ENCODE peak calls at places on chromosome 6, in six cellular contexts. O, G, X, Y, Q and P are unnamed samples.

GRCh38 chr6:158769696-158770446 is 49.3 kb downstream of the EZR start:
- DNase-seq in X (no peak), G (no peak), O (no peak), Q (no peak), Y (no peak), P (no peak)

GRCh38 chr6:139126255-139126654 is 8.6 kb upstream of the HECA start:
- DNase-seq in Y (no peak), O (peak), Q (peak), X (no peak), G (peak), P (peak)

GRCh38 chr6:130406935-130407532 is 41.2 kb downstream of the TMEM200A start:
- DNase-seq in O (no peak), X (no peak), Y (no peak), Q (no peak), G (no peak), P (no peak)

GRCh38 chr6:132907915-132908314 is 93.5 kb downstream of the RPS12 start:
- DNase-seq in Y (no peak), Q (no peak), O (no peak), G (peak), X (no peak), P (peak)

GRCh38 chr6:44496705-44497369 is 109.3 kb downstream of the CDC5L start:
- DNase-seq in O (no peak), Q (no peak), G (no peak), Y (no peak), X (no peak), P (no peak)

GRCh38 chr6:95364016-95364604 is 213.2 kb upstream of the MANEA start:
- DNase-seq in Q (no peak), Y (no peak), X (no peak), O (no peak), G (no peak), P (peak)

GRCh38 chr6:107578642-107579332 is 88.9 kb downstream of the SOBP start:
- DNase-seq in O (no peak), X (no peak), Y (no peak), Q (no peak), G (no peak), P (no peak)

GRCh38 chr6:21808551-21809181 is 215.1 kb downstream of the SOX4 start:
- DNase-seq in Q (no peak), X (no peak), O (no peak), G (no peak), Y (no peak), P (no peak)

GRCh38 chr6:46015119-46015968 is at the start of gene CLIC5:
- DNase-seq in G (no peak), Y (no peak), X (peak), O (no peak), Q (peak), P (no peak)

GRCh38 chr6:168297643-168298042 is 21.9 kb downstream of the DACT2 start:
- DNase-seq in G (no peak), Y (no peak), X (no peak), Q (no peak), O (no peak), P (no peak)

GRCh38 chr6:107113460-107114212 is 1.7 kb downstream of the BEND3 start:
- DNase-seq in Y (no peak), G (no peak), Q (peak), O (no peak), X (no peak), P (peak)

GRCh38 chr6:170087946-170088348 is 202.9 kb downstream of the DLL1 start:
- DNase-seq in G (no peak), X (peak), O (no peak), Q (peak), Y (peak), P (no peak)

GRCh38 chr6:95280690-95281273 is 296.6 kb upstream of the MANEA start:
- DNase-seq in G (no peak), X (no peak), O (no peak), Y (no peak), Q (no peak), P (peak)

GRCh38 chr6:169424821-169425240 is 171.2 kb upstream of the THBS2 start:
- DNase-seq in G (peak), X (peak), Y (no peak), O (no peak), Q (no peak), P (no peak)

GRCh38 chr6:136284909-136285308 is 4.7 kb downstream of the BCLAF1 start:
- DNase-seq in Y (no peak), X (no peak), O (no peak), G (peak), Q (no peak), P (peak)

GRCh38 chr6:46935687-46936086 is 13.9 kb upstream of the ADGRF5 start:
- DNase-seq in Y (no peak), O (no peak), X (no peak), Q (no peak), G (no peak), P (no peak)

GRCh38 chr6:21331221-21331620 is 262.3 kb upstream of the SOX4 start:
- DNase-seq in O (no peak), X (no peak), Y (no peak), G (no peak), Q (no peak), P (no peak)

GRCh38 chr6:34970962-34971361 is 81.9 kb downstream of the ANKS1A start:
- DNase-seq in G (peak), O (peak), Y (no peak), Q (no peak), X (no peak), P (no peak)

GRCh38 chr6:30647802-30648460 is 998 bp downstream of the C6orf136 start:
- DNase-seq in G (no peak), X (no peak), O (no peak), Y (no peak), Q (peak), P (peak)

GRCh38 chr6:158287047-158287446 is 25.2 kb upstream of the TULP4 start:
- DNase-seq in Q (no peak), Y (no peak), O (no peak), X (no peak), G (no peak), P (no peak)

GRCh38 chr6:20313960-20314530 is 87.6 kb upstream of the E2F3 start:
- DNase-seq in O (no peak), X (no peak), Y (no peak), Q (no peak), G (no peak), P (peak)

GRCh38 chr6:165999279-165999678 is 168.4 kb downstream of the TBXT start:
- DNase-seq in Y (no peak), Q (no peak), X (no peak), O (no peak), G (no peak), P (no peak)

DNA sequence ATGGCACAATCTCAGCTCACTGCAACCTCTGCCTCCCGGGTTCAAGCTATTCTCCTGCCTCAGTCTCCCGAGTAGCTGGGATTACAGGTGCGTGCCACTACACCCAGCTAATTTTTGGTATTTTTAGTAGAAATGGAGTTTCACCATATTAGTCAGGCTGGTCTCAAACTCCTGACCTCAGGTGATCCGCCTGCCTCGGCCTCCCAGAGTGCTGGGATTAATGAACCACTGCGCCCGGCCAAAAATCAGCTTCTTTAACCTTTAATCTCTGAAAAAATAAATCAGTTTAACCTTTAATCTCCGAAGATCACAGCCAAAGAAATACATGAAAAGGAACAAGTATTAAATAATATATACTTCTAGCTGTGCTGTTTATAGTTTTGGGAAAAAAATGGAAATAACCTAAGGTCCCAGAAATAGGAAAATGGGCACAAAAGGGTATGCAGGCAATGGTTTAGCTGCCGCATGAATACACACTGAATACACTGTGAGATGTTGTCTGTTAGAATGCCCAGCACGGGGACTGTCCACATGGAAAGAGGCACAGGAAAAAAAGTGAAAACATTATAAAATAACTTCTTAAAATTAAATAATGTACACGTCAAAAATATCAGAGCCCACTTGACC is 1.6 kb downstream of the NQO2 start:
- DNase-seq in Y (no peak), Q (no peak), O (no peak), G (no peak), X (no peak), P (no peak)
- H3K4me3 ChIP-seq in Y (no peak), Q (no peak), O (no peak), G (no peak), X (peak), P (no peak)

DNA sequence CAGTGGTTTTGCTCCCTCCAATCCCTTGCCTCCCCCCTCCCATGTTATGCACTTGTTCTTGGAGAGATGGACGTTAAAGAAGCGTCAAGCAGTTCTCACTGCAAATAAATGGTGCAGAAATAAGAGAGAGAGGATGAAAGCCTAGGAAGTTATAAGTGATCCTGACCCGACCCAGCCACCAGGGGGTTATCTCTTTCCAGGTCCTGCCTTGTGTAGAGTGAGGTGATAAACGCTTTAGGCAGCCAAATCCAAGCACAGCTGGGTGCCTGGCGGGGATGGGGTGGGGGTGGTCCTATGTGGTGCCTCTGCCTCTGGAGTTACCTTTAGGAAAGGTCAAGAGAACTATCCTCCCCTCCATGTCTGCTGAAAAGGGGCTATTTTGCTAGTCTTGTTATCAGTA is 9.1 kb upstream of the TFAP2A start:
- DNase-seq in Y (no peak), O (no peak), G (no peak), X (no peak), Q (no peak), P (peak)
- TF ChIP-seq CTCF in Y (no peak), O (peak), G (peak), X (no peak), Q (no peak), P (no peak)

GRCh38 chr6:140908505-140908904 is 1224.2 kb upstream of the GJE1 start:
- DNase-seq in Q (no peak), O (no peak), X (no peak), G (no peak), Y (no peak), P (no peak)
- H3K4me3 ChIP-seq in Q (no peak), O (no peak), X (no peak), G (no peak), Y (no peak), P (no peak)

DNA sequence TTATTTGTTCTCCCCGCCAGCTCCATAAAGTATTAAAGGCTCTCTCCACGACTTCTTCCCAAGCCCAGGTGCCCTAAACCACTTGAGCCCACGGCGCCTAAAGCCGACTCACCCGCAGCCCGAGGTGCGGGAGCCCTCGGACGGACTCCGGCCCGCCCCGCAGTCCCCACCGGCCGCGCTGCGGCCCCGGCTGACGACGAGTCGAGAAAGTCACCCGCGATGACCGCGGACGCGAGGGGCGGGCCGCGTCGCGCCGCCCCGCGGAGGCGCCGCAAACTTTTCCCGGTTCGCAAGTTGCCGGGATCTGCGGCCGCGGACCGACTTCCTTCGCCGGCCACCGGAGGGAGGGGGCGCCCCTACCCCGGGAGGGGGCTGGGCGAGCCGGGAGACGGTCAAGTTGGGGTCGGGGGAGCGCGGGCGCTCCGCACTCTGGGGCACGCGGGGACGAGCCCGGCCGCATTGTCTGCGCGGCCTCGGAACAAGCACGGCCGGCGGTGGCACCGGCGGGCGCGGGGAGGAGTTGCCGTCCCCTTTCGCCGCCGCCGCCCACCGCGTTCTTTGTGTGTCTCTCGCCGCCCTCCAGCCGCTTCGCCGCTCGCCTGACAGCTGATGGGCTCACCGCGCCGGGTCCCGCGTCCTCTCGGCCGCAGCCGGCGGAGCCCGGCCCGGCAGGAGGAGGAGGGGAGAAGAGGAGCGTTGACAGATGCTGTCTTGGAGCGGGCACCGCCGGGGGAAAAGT is 131.5 kb downstream of the OGFRL1 start:
- DNase-seq in Y (no peak), X (peak), G (no peak), Q (peak), O (no peak), P (peak)
- TF ChIP-seq CTCF in Y (no peak), X (peak), G (no peak), Q (peak), O (peak), P (no peak)